ENCODE peak calls at places on chromosomes 7 and 10, in nine cellular contexts. P, S, O, T, B, Z, M, N and A are unnamed samples.

GRCh38 chr10:73517166-73517888 is 21.5 kb upstream of the PPP3CB start:
- DNase-seq in P (no peak), S (no peak), O (no peak), T (no peak), B (no peak), Z (no peak), M (no peak), N (no peak), A (no peak)

GRCh38 chr7:155299539-155300202 is 2.0 kb downstream of the INSIG1 start:
- DNase-seq in P (no peak), S (no peak), O (no peak), T (no peak), B (no peak), Z (no peak), M (no peak), N (no peak), A (no peak)

GRCh38 chr10:92126100-92126650 is 164.7 kb downstream of the CPEB3 start:
- DNase-seq in P (no peak), S (no peak), O (no peak), T (no peak), B (no peak), Z (no peak), M (no peak), N (no peak), A (no peak)

GRCh38 chr7:50792342-50793114 is 9.8 kb upstream of the GRB10 start:
- DNase-seq in P (peak), S (no peak), O (no peak), T (peak), B (peak), Z (peak), M (no peak), N (no peak), A (peak)

GRCh38 chr10:15223174-15223573 is 54.7 kb upstream of the NMT2 start:
- DNase-seq in P (no peak), S (no peak), O (no peak), T (no peak), B (no peak), Z (no peak), M (no peak), N (no peak), A (no peak)

GRCh38 chr7:99012722-99013121 is 131.2 kb downstream of the SMURF1 start:
- DNase-seq in P (no peak), S (no peak), O (peak), T (no peak), B (no peak), Z (no peak), M (no peak), N (peak), A (no peak)

GRCh38 chr7:47218378-47219176 is 363.3 kb downstream of the TNS3 start:
- DNase-seq in P (no peak), S (no peak), O (no peak), T (no peak), B (no peak), Z (no peak), M (no peak), N (no peak), A (no peak)

GRCh38 chr7:191105-192034 is 1.0 kb upstream of the FAM20C start:
- DNase-seq in P (no peak), S (no peak), O (peak), T (no peak), B (peak), Z (no peak), M (no peak), N (no peak), A (peak)

GRCh38 chr7:34333925-34334324 is 324.1 kb upstream of the NPSR1 start:
- DNase-seq in P (no peak), S (no peak), O (no peak), T (no peak), B (no peak), Z (no peak), M (no peak), N (no peak), A (no peak)

GRCh38 chr7:111827863-111828504 is 265.7 kb upstream of the IMMP2L start:
- DNase-seq in P (no peak), S (no peak), O (no peak), T (no peak), B (no peak), Z (no peak), M (no peak), N (no peak), A (peak)

GRCh38 chr10:5491477-5491876 is 7.9 kb downstream of the CALML5 start:
- DNase-seq in P (no peak), S (no peak), O (peak), T (no peak), B (no peak), Z (no peak), M (no peak), N (no peak), A (no peak)

GRCh38 chr7:8396294-8396693 is 37.1 kb upstream of the NXPH1 start:
- DNase-seq in P (no peak), S (no peak), O (no peak), T (no peak), B (no peak), Z (no peak), M (no peak), N (no peak), A (no peak)

GRCh38 chr10:3805227-3805790 is 20.3 kb upstream of the KLF6 start:
- DNase-seq in P (no peak), S (peak), O (no peak), T (no peak), B (no peak), Z (no peak), M (no peak), N (no peak), A (peak)

GRCh38 chr10:74081192-74081803 is 69.3 kb downstream of the AP3M1 start:
- DNase-seq in P (no peak), S (no peak), O (peak), T (peak), B (peak), Z (no peak), M (no peak), N (peak), A (peak)

GRCh38 chr7:84492128-84492527 is 297.5 kb upstream of the SEMA3A start:
- DNase-seq in P (no peak), S (no peak), O (no peak), T (no peak), B (no peak), Z (no peak), M (no peak), N (no peak), A (no peak)

GRCh38 chr7:109549461-109549860 is 979.8 kb downstream of the DNAJB9 start:
- DNase-seq in P (no peak), S (no peak), O (no peak), T (no peak), B (no peak), Z (no peak), M (no peak), N (no peak), A (no peak)

GRCh38 chr10:78255796-78256638 is 222.4 kb downstream of the RPS24 start:
- DNase-seq in P (no peak), S (no peak), O (peak), T (peak), B (no peak), Z (peak), M (no peak), N (peak), A (peak)

GRCh38 chr10:12434277-12434676 is 84.9 kb downstream of the CAMK1D start:
- DNase-seq in P (no peak), S (no peak), O (no peak), T (no peak), B (no peak), Z (no peak), M (no peak), N (no peak), A (no peak)

GRCh38 chr10:117373848-117374505 is 1.3 kb downstream of the PDZD8 start:
- DNase-seq in P (peak), S (no peak), O (peak), T (peak), B (peak), Z (peak), M (no peak), N (peak), A (peak)

GRCh38 chr7:99267530-99268360 is 4.9 kb upstream of the MYH16 start:
- DNase-seq in P (no peak), S (no peak), O (no peak), T (no peak), B (no peak), Z (no peak), M (no peak), N (peak), A (peak)

GRCh38 chr10:60182691-60183090 is 207.0 kb downstream of the ANK3 start:
- DNase-seq in P (no peak), S (no peak), O (no peak), T (no peak), B (no peak), Z (no peak), M (no peak), N (no peak), A (no peak)

GRCh38 chr7:102463841-102464576 is 654 bp downstream of the ALKBH4 start:
- DNase-seq in P (no peak), S (no peak), O (no peak), T (no peak), B (peak), Z (no peak), M (no peak), N (no peak), A (no peak)

GRCh38 chr10:131773989-131774343 is 126.8 kb upstream of the PPP2R2D start:
- DNase-seq in P (no peak), S (no peak), O (peak), T (no peak), B (no peak), Z (no peak), M (no peak), N (no peak), A (no peak)

GRCh38 chr7:85177316-85177715 is 9.5 kb downstream of the SEMA3D start:
- DNase-seq in P (no peak), S (no peak), O (no peak), T (no peak), B (no peak), Z (no peak), M (no peak), N (no peak), A (no peak)

GRCh38 chr7:141128506-141128905 is 54.6 kb downstream of the TMEM178B start:
- DNase-seq in P (no peak), S (no peak), O (no peak), T (no peak), B (no peak), Z (no peak), M (no peak), N (no peak), A (no peak)

DNA sequence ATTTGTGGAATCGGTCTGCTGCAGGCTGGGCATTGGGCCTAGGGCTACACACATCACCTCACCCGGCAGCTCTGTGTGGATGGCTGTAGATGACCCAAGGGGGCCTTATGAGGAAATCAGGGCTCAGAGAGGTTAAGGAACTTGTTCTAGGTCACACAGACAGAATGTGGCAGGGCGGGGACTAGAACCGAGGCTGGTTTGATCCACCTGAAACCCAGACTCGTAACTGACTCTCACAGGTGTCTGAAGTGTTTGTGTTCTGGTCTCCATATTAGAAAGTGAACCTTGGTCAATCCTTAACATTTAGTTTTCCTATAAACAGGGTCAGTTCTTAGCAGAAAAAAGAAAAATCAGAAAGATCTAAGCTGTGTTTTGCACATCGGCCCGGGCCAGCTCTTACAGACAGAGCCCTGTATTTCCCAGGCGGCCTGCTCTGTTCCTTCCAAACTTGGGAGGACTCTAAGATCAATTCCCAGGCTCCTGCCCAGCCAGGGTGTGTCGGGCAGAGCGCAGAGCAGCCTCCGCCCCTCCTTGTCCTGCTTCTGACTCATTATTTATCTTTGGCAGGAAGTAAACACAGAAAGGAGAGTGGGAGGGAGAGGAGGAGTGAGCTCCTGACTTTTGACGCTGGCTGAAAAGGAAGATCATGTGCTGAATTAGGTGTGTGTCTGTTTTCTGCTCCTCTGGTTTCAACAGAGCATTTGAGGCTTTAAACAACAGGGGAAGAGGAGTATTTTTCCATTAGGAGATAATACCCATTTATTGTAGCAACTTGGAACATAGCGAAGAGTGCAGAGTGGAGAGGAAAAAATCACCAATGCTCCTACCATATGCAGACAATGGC is 74.1 kb downstream of the TACC2 start:
- DNase-seq in P (peak), S (no peak), O (peak), T (peak), B (peak), Z (peak), M (peak), N (peak), A (peak)
- TF ChIP-seq EP300 in P (no peak), S (no peak), O (peak), T (peak), B (no peak), Z (peak), M (peak), N (peak), A (peak)

DNA sequence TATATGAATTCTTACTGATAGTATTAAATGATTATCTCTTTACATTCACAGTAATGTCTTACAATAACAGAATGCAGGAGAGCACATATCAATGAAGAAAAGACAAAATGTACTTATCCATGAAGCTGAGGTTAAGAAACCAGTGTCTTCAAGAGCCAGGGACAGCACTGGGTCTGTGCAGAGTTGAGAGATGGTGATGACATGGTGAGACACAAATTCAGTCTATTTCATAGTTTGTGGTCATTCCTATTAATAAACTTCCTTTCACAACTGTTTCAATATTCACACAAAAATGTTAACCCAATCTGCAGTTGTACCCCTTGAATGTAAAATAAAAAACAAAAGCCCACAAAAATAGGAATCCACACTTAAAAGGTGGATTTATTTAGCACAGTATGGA is 5.3 kb upstream of the MAGI2 start:
- DNase-seq in P (no peak), S (no peak), O (no peak), T (no peak), B (no peak), Z (no peak), M (no peak), N (no peak), A (no peak)
- TF ChIP-seq EP300 in P (no peak), S (no peak), O (no peak), T (no peak), B (no peak), Z (no peak), M (no peak), N (no peak), A (no peak)

GRCh38 chr7:93145324-93145723 is 2.9 kb downstream of the SAMD9L start:
- DNase-seq in P (no peak), S (no peak), O (no peak), T (no peak), B (no peak), Z (no peak), M (no peak), N (no peak), A (no peak)
- TF ChIP-seq EP300 in P (no peak), S (no peak), O (no peak), T (no peak), B (no peak), Z (no peak), M (no peak), N (no peak), A (no peak)

GRCh38 chr7:150481955-150482354 is 31.5 kb downstream of the GIMAP8 start:
- DNase-seq in P (no peak), S (no peak), O (no peak), T (no peak), B (no peak), Z (no peak), M (no peak), N (no peak), A (no peak)

GRCh38 chr7:150476285-150476684 is 25.9 kb downstream of the GIMAP8 start:
- DNase-seq in P (no peak), S (no peak), O (no peak), T (no peak), B (no peak), Z (no peak), M (no peak), N (no peak), A (no peak)

GRCh38 chr7:150481207-150481920 is 30.9 kb downstream of the GIMAP8 start:
- DNase-seq in P (no peak), S (no peak), O (no peak), T (no peak), B (no peak), Z (no peak), M (no peak), N (no peak), A (no peak)

GRCh38 chr7:150476819-150477631 is 26.6 kb downstream of the GIMAP8 start:
- DNase-seq in P (peak), S (no peak), O (no peak), T (no peak), B (no peak), Z (no peak), M (no peak), N (no peak), A (no peak)

DNA sequence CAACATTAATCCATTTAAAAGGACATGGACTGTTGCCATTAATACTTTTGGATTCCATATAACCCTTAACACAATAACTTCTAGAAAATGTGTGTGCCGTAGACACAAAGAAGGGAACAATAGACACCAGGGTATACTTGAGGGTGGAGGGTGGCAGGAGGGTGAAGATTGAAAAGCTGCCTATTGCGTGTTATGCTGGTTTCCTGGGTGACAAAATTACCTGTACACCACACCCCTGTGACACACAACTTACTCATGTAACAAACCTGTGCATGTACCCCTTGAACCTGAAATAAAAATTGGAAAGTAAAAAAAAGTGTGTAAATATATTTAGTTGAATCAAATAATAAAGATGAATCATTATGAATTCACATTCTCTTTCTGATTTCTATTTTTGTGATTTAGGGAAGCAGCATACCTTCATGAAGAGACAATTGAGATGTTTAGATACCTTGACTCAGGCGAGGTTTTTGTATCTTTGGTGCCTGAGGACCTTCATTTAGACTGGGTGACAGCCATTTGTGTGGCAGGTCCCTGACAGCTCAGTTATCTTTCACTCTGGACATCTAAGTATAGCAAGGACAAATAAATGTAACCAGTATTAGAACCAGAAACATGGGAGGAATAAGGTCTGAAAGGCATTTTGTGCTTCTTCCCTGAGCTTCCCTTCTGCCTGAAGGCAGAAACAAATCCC is 28.7 kb downstream of the GIMAP8 start:
- DNase-seq in P (no peak), S (no peak), O (no peak), T (no peak), B (no peak), Z (no peak), M (no peak), N (no peak), A (no peak)
- TF ChIP-seq EP300 in P (no peak), S (no peak), O (no peak), T (no peak), B (no peak), Z (no peak), M (no peak), N (no peak), A (no peak)

GRCh38 chr10:70629338-70629737 is 26.8 kb upstream of the PRF1 start:
- DNase-seq in P (no peak), S (no peak), O (no peak), T (no peak), B (no peak), Z (no peak), M (no peak), N (no peak), A (no peak)

GRCh38 chr10:70634011-70634410 is 31.5 kb upstream of the PRF1 start:
- DNase-seq in P (no peak), S (no peak), O (no peak), T (no peak), B (no peak), Z (no peak), M (no peak), N (no peak), A (no peak)
- TF ChIP-seq EP300 in P (no peak), S (no peak), O (no peak), T (no peak), B (no peak), Z (no peak), M (no peak), N (no peak), A (no peak)

GRCh38 chr10:49783645-49784044 is 21.5 kb upstream of the OGDHL start:
- DNase-seq in P (no peak), S (no peak), O (no peak), T (no peak), B (no peak), Z (no peak), M (no peak), N (no peak), A (no peak)

GRCh38 chr10:49784631-49785030 is 22.5 kb upstream of the OGDHL start:
- DNase-seq in P (peak), S (no peak), O (no peak), T (no peak), B (peak), Z (no peak), M (no peak), N (no peak), A (no peak)

GRCh38 chr10:49776851-49777250 is 14.7 kb upstream of the OGDHL start:
- DNase-seq in P (no peak), S (no peak), O (no peak), T (no peak), B (no peak), Z (no peak), M (no peak), N (no peak), A (no peak)

GRCh38 chr10:49778197-49778596 is 16.1 kb upstream of the OGDHL start:
- DNase-seq in P (no peak), S (no peak), O (no peak), T (no peak), B (no peak), Z (no peak), M (no peak), N (no peak), A (no peak)

DNA sequence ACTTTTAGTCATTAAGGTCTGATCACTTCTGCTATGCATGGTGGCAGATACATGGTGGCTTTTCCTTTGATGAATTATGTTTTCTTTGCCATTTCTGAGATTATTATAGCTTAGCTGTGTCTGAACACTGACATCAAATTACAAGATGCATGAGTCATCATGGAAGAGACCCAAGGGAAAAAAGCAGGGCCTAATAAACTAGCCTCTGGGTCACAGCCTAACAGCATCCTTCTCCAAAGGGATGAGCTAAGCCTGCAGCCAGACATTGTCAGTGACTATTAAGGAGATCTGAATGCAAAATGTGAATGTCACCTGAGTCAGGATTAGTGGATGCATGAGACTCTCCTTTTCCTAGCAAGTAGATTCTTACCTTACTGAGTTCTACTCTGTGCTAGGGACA is 19.1 kb upstream of the OGDHL start:
- DNase-seq in P (no peak), S (no peak), O (no peak), T (no peak), B (no peak), Z (no peak), M (no peak), N (no peak), A (no peak)
- TF ChIP-seq EP300 in P (no peak), S (no peak), O (no peak), T (no peak), B (no peak), Z (no peak), M (no peak), N (no peak), A (no peak)

GRCh38 chr10:93334901-93335312 is 147.2 kb downstream of the MYOF start:
- DNase-seq in P (no peak), S (no peak), O (no peak), T (no peak), B (no peak), Z (no peak), M (no peak), N (no peak), A (no peak)
- TF ChIP-seq EP300 in P (no peak), S (no peak), O (no peak), T (no peak), B (no peak), Z (no peak), M (no peak), N (no peak), A (no peak)

DNA sequence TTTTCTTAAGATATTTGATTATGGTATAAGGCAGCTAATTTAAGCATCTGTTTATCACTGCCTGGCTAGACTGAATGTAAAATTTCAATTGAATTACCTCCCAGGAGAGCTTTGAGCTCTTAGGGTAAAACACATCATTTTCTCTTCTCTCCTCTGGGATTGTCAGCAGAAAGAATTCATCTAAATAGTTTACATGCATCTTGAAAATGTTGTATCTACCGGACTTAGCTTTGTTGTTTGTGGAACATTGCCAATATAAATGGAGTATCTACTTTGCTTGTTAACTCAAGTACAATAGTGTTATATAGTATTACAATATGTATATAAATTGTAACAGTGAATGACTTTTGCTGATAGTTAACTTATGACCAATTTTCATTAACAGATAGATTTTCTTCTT is 73.3 kb downstream of the TAF3 start:
- DNase-seq in P (no peak), S (no peak), O (no peak), T (no peak), B (peak), Z (no peak), M (no peak), N (no peak), A (no peak)
- TF ChIP-seq EP300 in P (no peak), S (no peak), O (no peak), T (no peak), B (no peak), Z (no peak), M (no peak), N (no peak), A (no peak)